ENCODE peak calls at places on chromosomes 6 and 20, in four cellular contexts. W is neuronal stem cell, K is mesenchymal stem cell, J is activated T-cell treated with anti-CD3 and anti-CD28 coated beads for 48 hours. E is an unnamed sample.

GRCh38 chr6:4723383-4723782 is 52.8 kb upstream of the CDYL start:
- DNase-seq in W (no peak), K (no peak), J (no peak), E (no peak)

GRCh38 chr6:21392177-21392576 is 201.4 kb upstream of the SOX4 start:
- DNase-seq in K (no peak), W (no peak), J (no peak), E (no peak)

GRCh38 chr6:31375699-31376098 is 18.7 kb upstream of the HLA-B start:
- DNase-seq in W (no peak), J (no peak), K (no peak), E (no peak)

GRCh38 chr6:151679081-151679480 is 128.4 kb upstream of the ESR1 start:
- DNase-seq in W (no peak), K (no peak), J (peak), E (no peak)

GRCh38 chr6:129920103-129920798 is 59.1 kb upstream of the TMEM244 start:
- DNase-seq in K (peak), W (no peak), J (no peak), E (peak)

GRCh38 chr6:113820751-113821150 is 36.4 kb upstream of the MARCKS start:
- DNase-seq in K (no peak), J (no peak), W (no peak), E (no peak)

GRCh38 chr6:22145823-22146379 is 150.9 kb downstream of the PRL start:
- DNase-seq in K (peak), J (no peak), W (no peak), E (no peak)

GRCh38 chr20:44596010-44596409 is 13.6 kb downstream of the PKIG start:
- DNase-seq in J (no peak), K (no peak), W (no peak), E (no peak)

GRCh38 chr20:20624914-20625313 is 87.5 kb downstream of the RALGAPA2 start:
- DNase-seq in W (no peak), J (no peak), K (no peak), E (no peak)

GRCh38 chr6:57434944-57435343 is 117.5 kb downstream of the PRIM2 start:
- DNase-seq in K (no peak), W (no peak), J (no peak), E (no peak)

GRCh38 chr6:147116043-147116442 is 88.2 kb upstream of the STXBP5 start:
- DNase-seq in K (no peak), W (no peak), J (no peak), E (no peak)

GRCh38 chr20:9617940-9618339 is 103.5 kb downstream of the LAMP5 start:
- DNase-seq in J (no peak), K (peak), W (no peak), E (peak)

GRCh38 chr6:159821111-159821510 is 21.0 kb downstream of the PNLDC1 start:
- DNase-seq in J (no peak), W (no peak), K (no peak), E (no peak)

GRCh38 chr20:1569417-1569861 is 11.9 kb upstream of the SIRPD start:
- DNase-seq in J (no peak), K (no peak), W (no peak), E (peak)

GRCh38 chr6:82331031-82331773 is 32.4 kb upstream of the TPBG start:
- DNase-seq in K (peak), J (no peak), W (no peak), E (no peak)

GRCh38 chr6:50030777-50031562 is 9.2 kb upstream of the DEFB110 start:
- DNase-seq in W (peak), K (peak), J (no peak), E (peak)

GRCh38 chr20:35302421-35303335 is 10.5 kb upstream of the FAM83C start:
- DNase-seq in W (no peak), K (no peak), J (no peak), E (no peak)

GRCh38 chr6:133701633-133702331 is 187.1 kb upstream of the TCF21 start:
- DNase-seq in K (peak), W (no peak), J (no peak), E (peak)

GRCh38 chr20:64240243-64241015 is 15.1 kb upstream of the PCMTD2 start:
- DNase-seq in W (no peak), K (no peak), J (no peak), E (no peak)

GRCh38 chr6:46651766-46652165 is 852 bp downstream of the CYP39A1 start:
- DNase-seq in W (no peak), J (no peak), K (peak), E (no peak)

GRCh38 chr6:15555101-15556038 is 107.5 kb downstream of the DTNBP1 start:
- DNase-seq in J (no peak), K (no peak), W (no peak), E (no peak)

GRCh38 chr20:38730989-38731737 is 6.9 kb downstream of the SLC32A1 start:
- DNase-seq in W (peak), K (peak), J (peak), E (peak)

GRCh38 chr20:58374906-58375760 is 13.9 kb upstream of the VAPB start:
- DNase-seq in W (peak), J (no peak), K (peak), E (no peak)

GRCh38 chr20:23340524-23340923 is 10.1 kb upstream of the NXT1 start:
- DNase-seq in K (peak), J (no peak), W (no peak), E (peak)

GRCh38 chr6:107657755-107658461 is 166.2 kb downstream of the SCML4 start:
- DNase-seq in K (peak), J (peak), W (no peak), E (no peak)

GRCh38 chr6:56430629-56431600 is 183.5 kb upstream of the COL21A1 start:
- DNase-seq in K (no peak), J (no peak), W (no peak), E (no peak)

GRCh38 chr6:132768051-132768517 is 10.4 kb upstream of the VNN2 start:
- DNase-seq in J (no peak), K (peak), W (peak), E (peak)

GRCh38 chr6:98343004-98343403 is 491.4 kb upstream of the POU3F2 start:
- DNase-seq in K (no peak), J (no peak), W (no peak), E (no peak)

GRCh38 chr6:144953552-144954240 is 668.6 kb downstream of the UTRN start:
- DNase-seq in J (no peak), K (no peak), W (no peak), E (no peak)

GRCh38 chr6:162260024-162260423 is 467.5 kb downstream of the PRKN start:
- DNase-seq in K (no peak), W (no peak), J (no peak), E (no peak)

GRCh38 chr6:125952764-125953501 is 3.6 kb upstream of the HINT3 start:
- DNase-seq in K (peak), J (peak), W (no peak), E (no peak)